ENCODE peak calls at places on chromosome 3, in six cellular contexts. C is WERI-Rb-1, M is GM23338, D is BJ, L is astrocyte, P is left ventricle myocardium inferior. U is an unnamed sample. For H3K36me3 and H3K27me3, the result is how much of the 10 kb centered on the place peaks cover.

GRCh38 chr3:105885261-105885660 is 16.4 kb upstream of the CBLB start:
- DNase-seq in C (no peak), M (no peak), D (no peak), L (no peak), P (no peak), U (no peak)

GRCh38 chr3:101862453-101863165 is 13.3 kb downstream of the NFKBIZ start:
- DNase-seq in C (no peak), M (no peak), D (no peak), L (no peak), P (no peak), U (no peak)

GRCh38 chr3:151795276-151795675 is 18.6 kb upstream of the AADAC start:
- DNase-seq in C (no peak), M (no peak), D (peak), L (peak), P (no peak), U (no peak)

GRCh38 chr3:57397175-57398026 is 104.9 kb upstream of the ASB14 start:
- DNase-seq in C (peak), M (peak), D (no peak), L (peak), P (no peak), U (peak)

GRCh38 chr3:139102606-139103005 is 57.9 kb upstream of the PRR23C start:
- DNase-seq in C (no peak), M (no peak), D (no peak), L (no peak), P (no peak), U (no peak)

GRCh38 chr3:43345877-43346276 is 59.5 kb downstream of the SNRK start:
- DNase-seq in C (no peak), M (no peak), D (no peak), L (peak), P (no peak), U (no peak)

GRCh38 chr3:16998236-16998923 is 113.6 kb downstream of the PLCL2 start:
- DNase-seq in C (no peak), M (no peak), D (no peak), L (no peak), P (no peak), U (no peak)

GRCh38 chr3:129305592-129306091 is 27.0 kb downstream of the HMCES start:
- DNase-seq in C (no peak), M (peak), D (peak), L (peak), P (peak), U (no peak)

GRCh38 chr3:186109897-186110803 is 1.3 kb upstream of the ETV5 start:
- DNase-seq in C (peak), M (peak), D (no peak), L (peak), P (no peak), U (no peak)

GRCh38 chr3:22691407-22691806 is 511.7 kb upstream of the UBE2E2 start:
- DNase-seq in C (no peak), M (peak), D (no peak), L (no peak), P (no peak), U (no peak)

GRCh38 chr3:145145461-145145860 is 1015.5 kb downstream of the PLOD2 start:
- DNase-seq in C (no peak), M (no peak), D (no peak), L (no peak), P (no peak), U (no peak)

GRCh38 chr3:4981688-4982494 is 2.7 kb downstream of the BHLHE40 start:
- DNase-seq in C (no peak), M (peak), D (no peak), L (peak), P (no peak), U (no peak)

GRCh38 chr3:60856299-60857046 is 394.8 kb downstream of the FHIT start:
- DNase-seq in C (no peak), M (no peak), D (no peak), L (no peak), P (no peak), U (no peak)

GRCh38 chr3:18012464-18012863 is 270.0 kb upstream of the TBC1D5 start:
- DNase-seq in C (no peak), M (no peak), D (no peak), L (peak), P (no peak), U (no peak)

GRCh38 chr3:43153189-43154083 is 47.6 kb upstream of the POMGNT2 start:
- DNase-seq in C (no peak), M (peak), D (no peak), L (peak), P (peak), U (no peak)

GRCh38 chr3:25444273-25444672 is 16.2 kb downstream of the RARB start:
- DNase-seq in C (no peak), M (no peak), D (no peak), L (no peak), P (no peak), U (no peak)

GRCh38 chr3:146747928-146748327 is 142.8 kb upstream of the PLSCR5 start:
- DNase-seq in C (no peak), M (peak), D (peak), L (peak), P (no peak), U (no peak)

GRCh38 chr3:54970895-54971294 is 43.0 kb upstream of the LRTM1 start:
- DNase-seq in C (no peak), M (no peak), D (no peak), L (peak), P (no peak), U (no peak)

GRCh38 chr3:185400866-185401265 is 37.9 kb downstream of the MAP3K13 start:
- DNase-seq in C (no peak), M (no peak), D (no peak), L (no peak), P (no peak), U (no peak)

GRCh38 chr3:115814778-115815380 is 191.6 kb downstream of the GAP43 start:
- DNase-seq in C (peak), M (peak), D (no peak), L (peak), P (peak), U (peak)

GRCh38 chr3:94459167-94459566 is 396.3 kb downstream of the NSUN3 start:
- DNase-seq in C (no peak), M (no peak), D (no peak), L (no peak), P (no peak), U (no peak)

GRCh38 chr3:134029256-134029733 is 430 bp downstream of the SLCO2A1 start:
- DNase-seq in C (no peak), M (peak), D (no peak), L (peak), P (no peak), U (no peak)

GRCh38 chr3:42667096-42667522 is 13.6 kb downstream of the ZBTB47 start:
- DNase-seq in C (no peak), M (no peak), D (no peak), L (no peak), P (no peak), U (no peak)

GRCh38 chr3:148233403-148233802 is 464.3 kb upstream of the AGTR1 start:
- DNase-seq in C (no peak), M (no peak), D (no peak), L (peak), P (no peak), U (no peak)

GRCh38 chr3:146542968-146543367 is 1.4 kb downstream of the PLSCR1 start:
- DNase-seq in C (no peak), M (no peak), D (no peak), L (no peak), P (no peak), U (no peak)

GRCh38 chr3:116018651-116019050 is 395.3 kb downstream of the GAP43 start:
- DNase-seq in C (no peak), M (no peak), D (no peak), L (peak), P (no peak), U (no peak)

GRCh38 chr3:47594792-47595191 is 16.1 kb upstream of the CSPG5 start:
- DNase-seq in C (no peak), M (peak), D (no peak), L (no peak), P (no peak), U (no peak)

GRCh38 chr3:64104691-64105101 is 81.4 kb upstream of the PSMD6 start:
- DNase-seq in C (no peak), M (no peak), D (peak), L (peak), P (no peak), U (no peak)

GRCh38 chr3:15591235-15591634 is 10.1 kb downstream of the HACL1 start:
- DNase-seq in C (no peak), M (no peak), D (no peak), L (no peak), P (no peak), U (no peak)

GRCh38 chr3:15367059-15367458 is 34.7 kb upstream of the SH3BP5 start:
- DNase-seq in C (no peak), M (no peak), D (no peak), L (peak), P (no peak), U (no peak)

GRCh38 chr3:146165370-146165769 is 4.4 kb upstream of the PLOD2 start:
- DNase-seq in C (no peak), M (no peak), D (peak), L (peak), P (no peak), U (no peak)

GRCh38 chr3:23304424-23304823 is 101.3 kb downstream of the UBE2E2 start:
- DNase-seq in C (no peak), M (no peak), D (peak), L (peak), P (no peak), U (no peak)

GRCh38 chr3:82999777-83000176 is 1238.3 kb upstream of the GBE1 start:
- DNase-seq in C (no peak), M (peak), D (no peak), L (no peak), P (no peak), U (no peak)

GRCh38 chr3:63891518-63891917 is 20.7 kb downstream of the SCAANT1 start:
- DNase-seq in C (no peak), M (no peak), D (no peak), L (no peak), P (no peak), U (no peak)

GRCh38 chr3:18968120-18968519 is 180.2 kb upstream of the KCNH8 start:
- DNase-seq in C (no peak), M (no peak), D (no peak), L (no peak), P (no peak), U (no peak)

GRCh38 chr3:41029356-41029755 is 169.9 kb upstream of the CTNNB1 start:
- DNase-seq in C (no peak), M (no peak), D (no peak), L (no peak), P (no peak), U (no peak)

GRCh38 chr3:182389041-182389815 is 404.1 kb upstream of the ATP11B start:
- DNase-seq in C (no peak), M (no peak), D (no peak), L (peak), P (no peak), U (no peak)
- H3K36me3 ChIP-seq in C (under half), M (under half), D (under half), L (under half), P (under half), U (under half)

GRCh38 chr3:31277582-31277981 is 255.1 kb upstream of the STT3B start:
- DNase-seq in C (no peak), M (no peak), D (no peak), L (peak), P (no peak), U (no peak)
- H3K4me3 ChIP-seq in C (no peak), M (no peak), D (no peak), L (no peak), P (no peak), U (no peak)

GRCh38 chr3:72258366-72258765 is 473.4 kb upstream of the PROK2 start:
- DNase-seq in C (no peak), M (no peak), D (no peak), L (no peak), P (no peak), U (no peak)

GRCh38 chr3:72255736-72256559 is 471.0 kb upstream of the PROK2 start:
- DNase-seq in C (no peak), M (peak), D (no peak), L (no peak), P (peak), U (peak)

GRCh38 chr3:72259755-72260589 is 475.0 kb upstream of the PROK2 start:
- DNase-seq in C (no peak), M (no peak), D (no peak), L (no peak), P (no peak), U (no peak)

GRCh38 chr3:72260590-72260914 is 475.6 kb upstream of the PROK2 start:
- DNase-seq in C (no peak), M (no peak), D (no peak), L (no peak), P (no peak), U (no peak)

GRCh38 chr3:72258786-72259185 is 473.8 kb upstream of the PROK2 start:
- DNase-seq in C (no peak), M (no peak), D (no peak), L (no peak), P (no peak), U (no peak)
- H3K27me3 ChIP-seq in C (under half), M (under half), D (under half), L (under half), P (under half), U (under half)

GRCh38 chr3:30776186-30776815 is 118.2 kb downstream of the GADL1 start:
- DNase-seq in C (no peak), M (no peak), D (no peak), L (no peak), P (no peak), U (peak)

GRCh38 chr3:30778923-30779322 is 115.5 kb downstream of the GADL1 start:
- DNase-seq in C (no peak), M (no peak), D (no peak), L (no peak), P (no peak), U (no peak)

GRCh38 chr3:30775070-30775469 is 119.4 kb downstream of the GADL1 start:
- DNase-seq in C (peak), M (no peak), D (no peak), L (peak), P (no peak), U (no peak)

GRCh38 chr3:30779686-30780287 is 114.7 kb downstream of the GADL1 start:
- DNase-seq in C (peak), M (peak), D (no peak), L (no peak), P (no peak), U (no peak)

GRCh38 chr3:30777426-30777825 is 117.0 kb downstream of the GADL1 start:
- DNase-seq in C (peak), M (no peak), D (no peak), L (no peak), P (no peak), U (no peak)
- H3K36me3 ChIP-seq in C (under half), M (under half), D (under half), L (under half), P (under half), U (under half)

DNA sequence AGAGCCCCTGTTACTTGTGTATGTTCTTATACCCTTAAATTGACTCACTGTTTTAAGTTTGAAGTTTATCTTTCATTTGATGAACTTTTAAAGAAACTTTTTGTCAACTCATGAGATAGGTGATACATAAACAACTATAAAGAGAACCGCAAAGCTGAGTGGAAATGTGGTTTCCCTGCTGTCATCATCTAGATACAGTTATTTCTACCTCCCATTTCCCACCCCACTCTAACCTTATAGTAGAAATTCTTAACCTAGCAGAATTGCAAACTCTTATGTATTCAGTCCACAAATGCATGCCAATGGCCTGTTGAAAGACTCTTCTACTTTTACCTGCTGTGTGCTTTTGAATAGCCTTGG is 2.7 kb downstream of the TIPARP start:
- DNase-seq in C (no peak), M (no peak), D (no peak), L (no peak), P (no peak), U (no peak)
- H3K4me3 ChIP-seq in C (peak), M (no peak), D (peak), L (peak), P (peak), U (no peak)

DNA sequence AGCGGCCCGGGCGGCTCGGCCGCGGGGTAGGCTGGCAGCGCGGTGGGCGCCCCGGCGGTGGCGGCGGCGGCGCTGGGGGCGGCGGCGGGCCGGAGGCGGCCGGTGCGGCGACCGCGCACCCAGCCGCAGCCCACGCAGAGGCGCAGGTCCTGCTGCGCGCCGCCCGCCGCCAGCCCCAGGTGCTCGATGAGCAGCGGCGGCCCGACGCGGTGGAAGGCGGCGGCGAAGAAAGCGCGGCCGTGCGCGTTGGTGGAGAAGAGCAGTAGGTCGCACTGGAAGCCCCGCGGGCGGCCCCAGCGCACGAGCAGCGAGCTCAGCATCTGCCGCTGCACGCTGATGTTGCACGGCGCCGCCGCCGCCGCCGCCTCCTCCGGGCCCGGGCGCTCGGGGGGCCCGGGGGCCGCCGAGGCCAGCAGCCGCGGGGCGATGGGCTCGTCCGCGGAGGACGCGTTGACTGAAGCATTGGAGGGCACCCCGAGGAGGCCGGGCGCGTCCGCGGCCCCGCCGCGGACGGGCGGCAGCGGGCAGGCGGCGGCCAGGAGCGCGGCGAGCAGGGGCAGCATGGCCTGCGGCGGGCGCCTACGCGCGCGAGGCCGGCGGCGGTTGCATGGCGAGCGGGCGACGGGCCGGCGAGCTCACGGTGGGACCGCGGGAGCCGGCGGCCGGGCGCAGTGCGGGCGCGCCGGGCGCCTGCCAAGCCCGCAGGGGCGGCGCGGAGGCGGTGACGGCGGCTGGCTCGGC is 452 bp downstream of the TMEM158 start:
- DNase-seq in C (peak), M (peak), D (no peak), L (peak), P (peak), U (no peak)
- H3K27me3 ChIP-seq in C (under half), M (under half), D (under half), L (under half), P (half or more), U (under half)

DNA sequence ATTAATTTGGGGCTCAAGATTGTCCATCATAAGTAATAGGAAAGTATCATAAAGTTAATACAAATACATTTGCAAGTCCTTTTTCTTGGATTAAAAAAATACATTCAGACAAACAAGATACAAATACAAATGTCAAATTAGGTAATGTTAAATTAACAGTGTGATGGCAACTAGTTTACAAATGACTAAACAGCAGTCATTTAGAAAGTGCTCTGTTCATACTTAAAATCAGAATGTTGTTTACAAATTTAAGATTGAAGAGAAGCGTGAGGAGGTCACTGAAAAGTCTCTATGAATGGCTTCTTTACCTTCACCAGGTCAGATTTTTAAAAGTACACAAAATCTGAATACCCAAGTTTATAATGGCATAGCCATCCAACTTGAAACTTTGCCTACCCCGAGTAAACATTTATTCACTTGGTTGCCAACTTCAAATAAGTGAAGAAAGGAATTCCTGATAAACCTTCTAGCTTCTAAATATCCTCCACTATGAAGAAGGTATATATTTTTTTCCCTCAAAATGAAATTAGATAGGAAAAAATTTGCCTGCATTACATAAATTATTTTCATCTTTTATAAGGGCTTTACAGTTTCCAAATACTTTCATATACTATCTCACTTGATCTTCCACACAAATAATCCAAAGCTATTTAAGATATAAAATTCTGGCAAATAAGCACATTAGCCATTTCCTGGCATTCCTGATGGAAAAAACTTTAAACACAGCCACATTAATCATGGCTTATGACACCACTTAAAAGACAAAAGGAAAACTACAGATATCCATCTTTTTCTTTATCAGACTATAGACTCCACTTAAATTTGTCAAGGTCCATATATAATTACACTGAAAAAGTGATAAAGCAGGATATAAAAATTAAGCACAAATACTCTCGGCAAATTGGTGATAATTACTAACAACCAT is 11.5 kb upstream of the NEK10 start:
- DNase-seq in C (no peak), M (no peak), D (no peak), L (peak), P (no peak), U (no peak)
- H3K36me3 ChIP-seq in C (under half), M (under half), D (under half), L (half or more), P (under half), U (under half)

DNA sequence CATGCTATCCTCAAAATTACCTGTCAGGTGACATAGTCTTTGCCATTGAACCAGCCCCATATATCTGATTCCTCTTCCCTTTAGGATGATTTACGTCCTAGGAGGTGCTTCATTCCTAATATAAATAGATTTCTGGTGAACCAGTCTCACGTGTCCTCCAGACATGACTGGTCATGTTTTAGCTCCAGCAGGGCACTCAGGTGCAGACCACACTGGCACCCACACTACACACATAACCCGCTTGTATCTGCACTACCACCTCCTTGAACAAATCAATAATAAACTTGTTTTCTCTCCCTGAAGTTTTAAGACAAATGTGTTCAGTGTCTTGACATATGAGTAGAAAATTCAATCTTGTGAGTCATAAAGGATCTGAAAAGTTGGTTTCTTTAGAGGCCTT is 155.5 kb downstream of the GOLIM4 start:
- DNase-seq in C (no peak), M (no peak), D (no peak), L (peak), P (no peak), U (no peak)
- H3K4me3 ChIP-seq in C (no peak), M (no peak), D (no peak), L (no peak), P (no peak), U (no peak)

GRCh38 chr3:45794177-45794560 is 2.2 kb downstream of the SLC6A20 start:
- DNase-seq in C (no peak), M (no peak), D (no peak), L (no peak), P (no peak), U (no peak)
- H3K27me3 ChIP-seq in C (under half), M (half or more), D (half or more), L (half or more), P (half or more), U (under half)